ENCODE peak calls at places on chromosomes 13 and 19, in nine cellular contexts. F, L, G, V, B, W, I, H and Y are unnamed samples.

GRCh38 chr13:110448230-110448629 is 113.3 kb downstream of the RAB20 start:
- DNase-seq in H (no peak), F (no peak), B (peak; percentile 23), L (peak; percentile 38), W (no peak), V (no peak), G (no peak), I (no peak), Y (peak; percentile 87)

GRCh38 chr19:47901370-47901769 is 15.3 kb upstream of the SULT2A1 start:
- DNase-seq in W (no peak), L (no peak), G (no peak), V (no peak), B (no peak), H (no peak), F (no peak), I (no peak), Y (no peak)

GRCh38 chr19:5787554-5788182 is 3.1 kb upstream of the PRR22 start:
- DNase-seq in H (no peak), F (no peak), V (no peak), I (no peak), L (no peak), G (no peak), B (no peak), W (no peak), Y (no peak)

GRCh38 chr19:28705008-28705407 is 507.9 kb downstream of the UQCRFS1 start:
- DNase-seq in I (no peak), B (peak; percentile 90), L (peak; percentile 93), F (no peak), H (no peak), V (no peak), W (no peak), G (peak; percentile 4), Y (peak; percentile 28)

GRCh38 chr13:21055016-21055415 is 6.4 kb downstream of the LATS2 start:
- DNase-seq in H (no peak), V (no peak), G (no peak), B (no peak), F (no peak), W (no peak), L (peak; percentile 74), I (no peak), Y (no peak)

GRCh38 chr13:46712524-46712923 is 84.4 kb downstream of the ESD start:
- DNase-seq in V (no peak), G (no peak), B (no peak), L (no peak), W (no peak), F (no peak), H (no peak), I (no peak), Y (no peak)

GRCh38 chr19:12833747-12834417 is 497 bp downstream of the RTBDN start:
- DNase-seq in L (peak; percentile 45), I (peak; percentile 19), G (no peak), W (peak; percentile 23), F (peak; percentile 41), B (no peak), V (peak; percentile 27), H (no peak), Y (no peak)

GRCh38 chr19:29631450-29631849 is 25.4 kb downstream of the POP4 start:
- DNase-seq in B (no peak), W (no peak), I (no peak), V (no peak), G (no peak), L (no peak), F (no peak), H (no peak), Y (no peak)

GRCh38 chr13:50129065-50129922 is 114.0 kb downstream of the KCNRG start:
- DNase-seq in I (no peak), W (no peak), F (no peak), G (no peak), H (no peak), B (no peak), V (no peak), L (no peak), Y (no peak)

GRCh38 chr13:112651306-112651705 is 38.5 kb upstream of the ATP11A start:
- DNase-seq in F (no peak), H (no peak), B (peak; percentile 43), W (no peak), G (no peak), V (no peak), L (no peak), I (no peak), Y (no peak)

GRCh38 chr13:92097337-92097903 is 699.0 kb downstream of the GPC5 start:
- DNase-seq in L (no peak), F (no peak), H (no peak), G (no peak), I (peak; percentile 3), V (no peak), W (no peak), B (no peak), Y (no peak)

GRCh38 chr13:23428183-23428528 is 5.3 kb downstream of the SACS start:
- DNase-seq in I (no peak), W (no peak), L (peak; percentile 67), V (no peak), F (no peak), B (peak; percentile 46), G (no peak), H (no peak), Y (peak; percentile 61)

GRCh38 chr13:98979012-98979411 is 1.1 kb upstream of the DOCK9 start:
- DNase-seq in B (no peak), L (no peak), F (no peak), I (no peak), V (no peak), G (no peak), H (no peak), W (no peak), Y (no peak)

GRCh38 chr19:7862413-7862951 is 11.7 kb downstream of the PRR36 start:
- DNase-seq in H (peak; percentile 51), W (peak; percentile 90), I (no peak), G (no peak), B (no peak), V (no peak), F (peak; percentile 74), L (peak; percentile 56), Y (no peak)

GRCh38 chr19:10603084-10603872 is 16.2 kb upstream of the AP1M2 start:
- DNase-seq in G (peak; percentile 13), V (no peak), F (peak; percentile 67), I (peak; percentile 44), H (peak; percentile 70), L (no peak), W (no peak), B (no peak), Y (no peak)

GRCh38 chr19:46482645-46483044 is 11.3 kb upstream of the PNMA8A start:
- DNase-seq in G (no peak), H (no peak), F (no peak), L (peak; percentile 61), W (no peak), V (no peak), I (no peak), B (peak; percentile 42), Y (no peak)

GRCh38 chr19:30253581-30253996 is 118.6 kb upstream of the ZNF536 start:
- DNase-seq in H (no peak), W (no peak), L (peak; percentile 95), V (peak; percentile 40), B (no peak), I (no peak), G (no peak), F (no peak), Y (peak; percentile 12)

GRCh38 chr19:8615813-8616596 is 5.5 kb upstream of the ADAMTS10 start:
- DNase-seq in V (no peak), I (peak; percentile 78), H (peak; percentile 39), F (peak; percentile 61), B (peak; percentile 68), W (peak; percentile 46), L (peak; percentile 58), G (no peak), Y (peak; percentile 67)

GRCh38 chr19:50025022-50025793 is at the start of gene VRK3:
- DNase-seq in G (peak; percentile 100), B (peak; percentile 100), F (peak; percentile 95), I (peak; percentile 100), L (peak; percentile 100), W (peak; percentile 98), H (peak; percentile 99), V (peak; percentile 99), Y (peak; percentile 100)

GRCh38 chr13:27036236-27036981 is 135.2 kb downstream of the USP12 start:
- DNase-seq in H (no peak), L (peak; percentile 30), B (peak; percentile 76), I (no peak), W (no peak), G (no peak), F (no peak), V (no peak), Y (peak; percentile 51)

GRCh38 chr13:40402931-40403412 is 263.5 kb downstream of the FOXO1 start:
- DNase-seq in L (peak; percentile 72), H (no peak), G (no peak), B (peak; percentile 79), W (no peak), I (no peak), F (no peak), V (no peak), Y (peak; percentile 64)

GRCh38 chr19:15025237-15025636 is 24.0 kb upstream of the CASP14 start:
- DNase-seq in H (no peak), B (no peak), G (no peak), W (no peak), I (peak; percentile 32), V (no peak), L (no peak), F (no peak), Y (peak; percentile 13)

GRCh38 chr19:49887653-49888477 is 8.8 kb downstream of the IL4I1 start:
- DNase-seq in G (no peak), W (no peak), B (no peak), H (no peak), V (no peak), L (no peak), I (no peak), F (no peak), Y (no peak)

GRCh38 chr13:106110241-106110855 is 425.1 kb downstream of the EFNB2 start:
- DNase-seq in B (no peak), H (no peak), V (no peak), F (no peak), L (no peak), G (no peak), I (no peak), W (no peak), Y (peak; percentile 63)

GRCh38 chr13:23715762-23716235 is 145.6 kb downstream of the TNFRSF19 start:
- DNase-seq in F (no peak), G (no peak), W (no peak), I (no peak), L (peak; percentile 13), H (no peak), V (no peak), B (no peak), Y (no peak)

GRCh38 chr13:38582133-38582532 is 104.7 kb upstream of the FREM2 start:
- DNase-seq in I (peak; percentile 53), L (peak; percentile 57), B (peak; percentile 33), H (no peak), F (no peak), G (peak; percentile 66), V (no peak), W (no peak), Y (peak; percentile 57)

GRCh38 chr13:96089749-96090239 is at the start of gene HS6ST3:
- DNase-seq in W (peak; percentile 39), B (no peak), L (peak; percentile 42), F (no peak), G (peak; percentile 11), V (peak; percentile 35), I (peak; percentile 44), H (no peak), Y (peak; percentile 27)

GRCh38 chr19:4064551-4065260 is 2.0 kb downstream of the ZBTB7A start:
- DNase-seq in L (peak; percentile 65), B (no peak), G (peak; percentile 82), F (peak; percentile 49), W (no peak), V (no peak), I (no peak), H (no peak), Y (no peak)

GRCh38 chr13:49444517-49445395 is 682 bp downstream of the SETDB2 start:
- DNase-seq in H (peak; percentile 41), V (no peak), W (no peak), L (peak; percentile 83), B (peak; percentile 52), I (peak; percentile 87), G (peak; percentile 40), F (peak; percentile 2), Y (peak; percentile 64)

GRCh38 chr19:42985588-42985987 is 40.7 kb downstream of the PSG11 start:
- DNase-seq in B (peak; percentile 9), F (no peak), W (no peak), V (no peak), H (no peak), L (no peak), G (no peak), I (no peak), Y (no peak)

GRCh38 chr19:35417713-35418534 is 30.1 kb upstream of the FFAR2 start:
- DNase-seq in I (no peak), F (no peak), V (no peak), G (no peak), W (no peak), B (no peak), L (no peak), H (no peak), Y (no peak)